ENCODE peak calls at places on chromosomes 16 and 17, in six cellular contexts. X, G, K, P, Y and Z are unnamed samples.

GRCh38 chr16:89764711-89765201 is 43.4 kb downstream of the ZNF276 start:
- DNase-seq in X (peak; percentile 15), G (no peak), K (peak; percentile 62), P (peak; percentile 60), Y (no peak), Z (no peak)

GRCh38 chr17:40251576-40251975 is 32.5 kb downstream of the WIPF2 start:
- DNase-seq in X (no peak), G (peak; percentile 95), K (peak; percentile 86), P (no peak), Y (no peak), Z (peak; percentile 94)

GRCh38 chr17:64278614-64279013 is 15.6 kb upstream of the TEX2 start:
- DNase-seq in X (no peak), G (no peak), K (no peak), P (peak; percentile 33), Y (no peak), Z (no peak)

GRCh38 chr17:57557793-57558681 is 187.1 kb downstream of the CCDC182 start:
- DNase-seq in X (no peak), G (no peak), K (no peak), P (no peak), Y (no peak), Z (no peak)

GRCh38 chr17:33647976-33648375 is 354.9 kb upstream of the ASIC2 start:
- DNase-seq in X (no peak), G (no peak), K (peak; percentile 16), P (no peak), Y (no peak), Z (no peak)

GRCh38 chr17:75873587-75874322 is 4.6 kb downstream of the TRIM47 start:
- DNase-seq in X (no peak), G (no peak), K (no peak), P (no peak), Y (no peak), Z (no peak)

GRCh38 chr16:23595246-23595950 is 718 bp downstream of the NDUFAB1 start:
- DNase-seq in X (no peak), G (no peak), K (no peak), P (peak; percentile 24), Y (no peak), Z (no peak)

GRCh38 chr16:1188781-1189189 is 35.9 kb downstream of the CACNA1H start:
- DNase-seq in X (peak; percentile 8), G (peak; percentile 4), K (peak; percentile 66), P (peak; percentile 74), Y (no peak), Z (no peak)

GRCh38 chr17:79340771-79341528 is 266.3 kb downstream of the ENGASE start:
- DNase-seq in X (no peak), G (no peak), K (no peak), P (no peak), Y (no peak), Z (no peak)

GRCh38 chr16:55655709-55656694 is at the start of gene SLC6A2:
- DNase-seq in X (no peak), G (no peak), K (no peak), P (no peak), Y (no peak), Z (no peak)

GRCh38 chr17:50210249-50211225 is 9.1 kb upstream of the COL1A1 start:
- DNase-seq in X (no peak), G (peak; percentile 95), K (peak; percentile 56), P (no peak), Y (no peak), Z (peak; percentile 82)

GRCh38 chr17:700504-701094 is 14.0 kb downstream of the VPS53 start:
- DNase-seq in X (no peak), G (no peak), K (no peak), P (no peak), Y (no peak), Z (no peak)

GRCh38 chr16:27505297-27506236 is 44.1 kb downstream of the GTF3C1 start:
- DNase-seq in X (no peak), G (no peak), K (peak; percentile 13), P (no peak), Y (no peak), Z (no peak)

GRCh38 chr16:10612649-10613179 is 32.3 kb upstream of the EMP2 start:
- DNase-seq in X (no peak), G (no peak), K (no peak), P (no peak), Y (no peak), Z (no peak)

GRCh38 chr16:77434365-77435239 is at the start of gene ADAMTS18:
- DNase-seq in X (no peak), G (no peak), K (no peak), P (no peak), Y (no peak), Z (no peak)

GRCh38 chr17:43784628-43785101 is 4.4 kb downstream of the CFAP97D1 start:
- DNase-seq in X (no peak), G (peak; percentile 66), K (no peak), P (no peak), Y (no peak), Z (peak; percentile 85)

GRCh38 chr16:81562174-81562849 is 117.7 kb downstream of the CMIP start:
- DNase-seq in X (no peak), G (no peak), K (peak; percentile 37), P (no peak), Y (no peak), Z (no peak)

GRCh38 chr17:63285566-63285965 is 160.5 kb downstream of the CYB561 start:
- DNase-seq in X (no peak), G (no peak), K (no peak), P (no peak), Y (no peak), Z (no peak)

GRCh38 chr17:51230306-51230705 is 29.5 kb downstream of the MBTD1 start:
- DNase-seq in X (no peak), G (peak; percentile 12), K (no peak), P (no peak), Y (no peak), Z (peak; percentile 41)

GRCh38 chr17:50766222-50767023 is 895 bp downstream of the ANKRD40CL start:
- DNase-seq in X (no peak), G (no peak), K (no peak), P (no peak), Y (no peak), Z (no peak)

GRCh38 chr17:73586921-73587680 is 57.1 kb downstream of the SDK2 start:
- DNase-seq in X (no peak), G (no peak), K (peak; percentile 53), P (no peak), Y (no peak), Z (no peak)

GRCh38 chr17:1208966-1209365 is 29.2 kb upstream of the ABR start:
- DNase-seq in X (no peak), G (no peak), K (no peak), P (no peak), Y (no peak), Z (no peak)

GRCh38 chr16:22077700-22078313 is 14.5 kb upstream of the VWA3A start:
- DNase-seq in X (peak; percentile 65), G (no peak), K (peak; percentile 78), P (peak; percentile 82), Y (peak; percentile 34), Z (no peak)

GRCh38 chr17:2107506-2107905 is 52.6 kb downstream of the HIC1 start:
- DNase-seq in X (no peak), G (no peak), K (no peak), P (no peak), Y (no peak), Z (no peak)

GRCh38 chr16:5551909-5552308 is 454.3 kb upstream of the EEF2KMT start:
- DNase-seq in X (no peak), G (no peak), K (no peak), P (no peak), Y (no peak), Z (no peak)

GRCh38 chr16:86086471-86086870 is 187.5 kb downstream of the IRF8 start:
- DNase-seq in X (no peak), G (no peak), K (no peak), P (no peak), Y (no peak), Z (no peak)

GRCh38 chr16:66025751-66026150 is 340.7 kb upstream of the CDH5 start:
- DNase-seq in X (no peak), G (no peak), K (no peak), P (no peak), Y (no peak), Z (no peak)